ENCODE peak calls at places on chromosomes 5 and 9, in six cellular contexts. Z is SJSA1; N is upper lobe of right lung; T is neuronal stem cell; Q is CD4-positive, alpha-beta memory T cell; Y is left lung. U is an unnamed sample. For H3K4me1 and H3K27me3, the result is how much of the 10 kb centered on the place peaks cover.

GRCh38 chr5:72760259-72760658 is 56.2 kb upstream of the TNPO1 start:
- DNase-seq in Z (no peak), N (no peak), T (no peak), Q (no peak), Y (no peak), U (no peak)

GRCh38 chr5:83509535-83509934 is 38.0 kb downstream of the VCAN start:
- DNase-seq in Z (no peak), N (no peak), T (no peak), Q (no peak), Y (peak), U (peak)

GRCh38 chr5:33721491-33722245 is 170.1 kb downstream of the ADAMTS12 start:
- DNase-seq in Z (no peak), N (no peak), T (no peak), Q (no peak), Y (no peak), U (no peak)

GRCh38 chr5:56060276-56061110 is 65.7 kb upstream of the IL6ST start:
- DNase-seq in Z (no peak), N (no peak), T (no peak), Q (peak), Y (no peak), U (no peak)

GRCh38 chr5:181189363-181189961 is 15.5 kb downstream of the TRIM7 start:
- DNase-seq in Z (peak), N (peak), T (no peak), Q (peak), Y (no peak), U (peak)

GRCh38 chr9:16033921-16034320 is 481.1 kb downstream of the CCDC171 start:
- DNase-seq in Z (no peak), N (no peak), T (no peak), Q (no peak), Y (no peak), U (no peak)

GRCh38 chr9:88628114-88628513 is 93.1 kb downstream of the NXNL2 start:
- DNase-seq in Z (no peak), N (no peak), T (no peak), Q (no peak), Y (no peak), U (no peak)

GRCh38 chr9:134783699-134784039 is 96.9 kb upstream of the FCN2 start:
- DNase-seq in Z (no peak), N (no peak), T (no peak), Q (no peak), Y (peak), U (no peak)

GRCh38 chr5:32044904-32045303 is 129.2 kb downstream of the GOLPH3 start:
- DNase-seq in Z (no peak), N (no peak), T (no peak), Q (no peak), Y (no peak), U (no peak)

GRCh38 chr5:23289162-23289561 is 218.2 kb upstream of the PRDM9 start:
- DNase-seq in Z (no peak), N (no peak), T (no peak), Q (no peak), Y (no peak), U (no peak)

GRCh38 chr9:106701611-106702010 is 161.4 kb upstream of the ZNF462 start:
- DNase-seq in Z (no peak), N (no peak), T (no peak), Q (no peak), Y (no peak), U (no peak)

GRCh38 chr5:172731286-172732073 is 39.5 kb downstream of the DUSP1 start:
- DNase-seq in Z (no peak), N (peak), T (no peak), Q (no peak), Y (peak), U (no peak)

GRCh38 chr5:31935702-31936347 is 238.3 kb downstream of the GOLPH3 start:
- DNase-seq in Z (no peak), N (no peak), T (no peak), Q (no peak), Y (peak), U (peak)

GRCh38 chr9:82682431-82682830 is 380.5 kb downstream of the RASEF start:
- DNase-seq in Z (no peak), N (no peak), T (no peak), Q (no peak), Y (no peak), U (no peak)

GRCh38 chr5:136424835-136425694 is 59.7 kb upstream of the TRPC7 start:
- DNase-seq in Z (peak), N (peak), T (peak), Q (peak), Y (peak), U (peak)

GRCh38 chr5:171308453-171309275 is at the start of gene TLX3:
- DNase-seq in Z (no peak), N (peak), T (no peak), Q (no peak), Y (no peak), U (no peak)

GRCh38 chr5:112784726-112785125 is 47.0 kb downstream of the APC start:
- DNase-seq in Z (no peak), N (no peak), T (no peak), Q (no peak), Y (no peak), U (no peak)

GRCh38 chr9:86720893-86721698 is 226.2 kb downstream of the GAS1 start:
- DNase-seq in Z (no peak), N (no peak), T (no peak), Q (no peak), Y (no peak), U (no peak)

GRCh38 chr5:60740322-60740721 is 40.4 kb upstream of the DEPDC1B start:
- DNase-seq in Z (no peak), N (no peak), T (no peak), Q (no peak), Y (no peak), U (no peak)

GRCh38 chr5:73103885-73104284 is 16.5 kb upstream of the TMEM171 start:
- DNase-seq in Z (no peak), N (no peak), T (no peak), Q (no peak), Y (no peak), U (no peak)

GRCh38 chr9:72946821-72947220 is 6.0 kb downstream of the ALDH1A1 start:
- DNase-seq in Z (no peak), N (no peak), T (no peak), Q (no peak), Y (no peak), U (no peak)

GRCh38 chr9:72951043-72951442 is 1.8 kb downstream of the ALDH1A1 start:
- DNase-seq in Z (no peak), N (no peak), T (no peak), Q (no peak), Y (no peak), U (no peak)

GRCh38 chr9:72949918-72950325 is 2.9 kb downstream of the ALDH1A1 start:
- DNase-seq in Z (no peak), N (no peak), T (no peak), Q (no peak), Y (no peak), U (no peak)

GRCh38 chr9:72947987-72948465 is 4.8 kb downstream of the ALDH1A1 start:
- DNase-seq in Z (no peak), N (no peak), T (no peak), Q (no peak), Y (no peak), U (no peak)

GRCh38 chr9:72948906-72949582 is 3.8 kb downstream of the ALDH1A1 start:
- DNase-seq in Z (no peak), N (no peak), T (no peak), Q (no peak), Y (no peak), U (no peak)
- H3K4me3 ChIP-seq in Z (no peak), N (peak), T (no peak), Q (no peak), Y (no peak), U (no peak)

GRCh38 chr5:141878771-141879759 is 855 bp upstream of the PCDH1 start:
- DNase-seq in Z (peak), N (peak), T (peak), Q (peak), Y (peak), U (peak)
- H3K4me1 ChIP-seq in Z (under half), N (under half), T (half or more), Q (under half), Y (under half), U (under half)

GRCh38 chr9:18379073-18379811 is 94.7 kb upstream of the ADAMTSL1 start:
- DNase-seq in Z (no peak), N (no peak), T (no peak), Q (no peak), Y (no peak), U (no peak)
- H3K27me3 ChIP-seq in Z (under half), N (under half), T (under half), Q (under half), Y (under half), U (under half)

DNA sequence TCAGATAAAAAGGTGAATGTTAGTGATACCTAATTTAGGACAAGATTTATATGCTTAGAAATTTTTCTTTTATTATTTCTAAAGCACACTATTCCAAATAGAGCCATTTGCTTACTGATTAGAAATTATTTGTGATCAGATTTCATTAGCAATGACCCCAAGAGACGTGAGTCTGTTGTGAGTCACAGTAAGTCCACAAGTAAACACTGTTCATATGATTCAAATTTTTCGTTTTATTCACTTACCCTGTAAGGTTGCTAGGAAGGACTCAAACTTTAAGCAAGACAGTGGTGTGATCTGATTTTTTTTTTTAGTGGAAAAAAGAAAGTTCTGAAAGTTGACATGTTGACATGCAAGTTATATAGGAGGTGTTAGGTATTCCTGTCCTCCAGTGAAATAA is 1.2 kb downstream of the CARD6 start:
- DNase-seq in Z (no peak), N (no peak), T (no peak), Q (no peak), Y (no peak), U (no peak)
- H3K4me3 ChIP-seq in Z (peak), N (peak), T (no peak), Q (no peak), Y (peak), U (no peak)

GRCh38 chr5:10228288-10228687 is 21.4 kb downstream of the ATPSCKMT start:
- DNase-seq in Z (no peak), N (no peak), T (no peak), Q (no peak), Y (no peak), U (no peak)
- H3K4me1 ChIP-seq in Z (half or more), N (under half), T (under half), Q (under half), Y (under half), U (under half)

GRCh38 chr5:54362434-54362833 is 52.1 kb upstream of the ARL15 start:
- DNase-seq in Z (no peak), N (no peak), T (no peak), Q (no peak), Y (no peak), U (no peak)
- H3K27me3 ChIP-seq in Z (under half), N (under half), T (under half), Q (under half), Y (under half), U (under half)

DNA sequence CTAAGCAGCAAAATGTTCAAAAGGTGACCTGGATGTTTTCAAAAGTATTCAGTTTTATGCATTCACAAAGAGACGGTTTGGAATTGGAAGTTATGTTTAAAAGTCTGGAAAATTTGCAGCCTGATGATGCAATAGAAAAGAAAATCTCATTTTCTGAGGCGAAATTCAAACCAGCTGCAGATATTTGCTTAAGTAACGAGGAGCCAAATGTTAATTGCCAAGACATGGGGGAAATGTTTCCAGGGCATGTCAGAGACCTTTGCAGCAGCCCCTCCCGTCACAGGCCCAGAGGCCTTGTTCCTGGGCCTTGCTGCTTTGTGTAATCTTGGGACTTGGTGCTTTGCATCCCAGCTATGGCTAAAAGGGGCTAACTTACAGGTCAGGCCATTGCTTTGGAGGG is 228.2 kb downstream of the MAN2A1 start:
- DNase-seq in Z (no peak), N (no peak), T (no peak), Q (no peak), Y (no peak), U (no peak)
- H3K4me3 ChIP-seq in Z (no peak), N (no peak), T (no peak), Q (no peak), Y (no peak), U (no peak)

GRCh38 chr5:80109549-80110478 is 74.7 kb downstream of the THBS4 start:
- DNase-seq in Z (no peak), N (no peak), T (no peak), Q (no peak), Y (no peak), U (peak)

GRCh38 chr5:80101993-80102392 is 66.8 kb downstream of the THBS4 start:
- DNase-seq in Z (no peak), N (no peak), T (no peak), Q (no peak), Y (no peak), U (no peak)

GRCh38 chr5:80103375-80103774 is 68.2 kb downstream of the THBS4 start:
- DNase-seq in Z (no peak), N (no peak), T (no peak), Q (no peak), Y (no peak), U (no peak)

DNA sequence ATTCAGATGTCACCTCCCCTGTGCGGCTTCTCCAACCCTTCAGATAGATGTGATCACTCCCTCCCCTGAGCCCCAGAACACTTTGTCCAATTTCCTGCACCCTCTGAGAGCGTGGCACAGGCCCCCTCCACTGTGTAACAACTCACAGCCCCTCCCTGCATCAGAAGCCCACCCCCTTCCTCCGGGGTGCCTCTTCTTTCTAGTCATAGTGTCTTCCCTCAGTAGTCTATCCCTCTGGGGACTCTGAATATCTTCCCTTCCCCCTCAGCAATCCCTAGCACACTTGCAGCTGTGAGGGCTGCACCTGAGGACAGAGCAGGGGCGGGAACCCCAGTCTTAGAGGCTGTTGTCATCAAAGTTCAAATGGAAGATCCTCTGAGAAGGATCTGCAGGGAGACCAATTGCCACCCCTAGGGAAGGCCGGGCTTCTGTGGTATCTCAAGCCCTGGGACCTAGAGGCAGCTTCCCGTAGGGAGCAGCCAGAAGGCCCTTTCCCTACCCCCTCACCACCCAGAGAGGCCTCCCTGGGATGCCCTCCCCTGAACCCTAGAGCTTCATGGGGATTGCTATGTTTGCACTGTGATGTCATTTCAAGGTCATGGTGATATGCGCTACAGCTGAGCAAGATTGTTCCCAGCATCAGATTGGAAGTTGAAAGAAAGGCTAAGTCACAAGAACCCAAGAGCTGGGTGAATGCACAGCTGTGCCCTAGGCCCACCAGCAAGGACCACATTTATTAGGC is 70.7 kb downstream of the THBS4 start:
- DNase-seq in Z (no peak), N (no peak), T (no peak), Q (no peak), Y (no peak), U (no peak)
- H3K4me1 ChIP-seq in Z (under half), N (under half), T (under half), Q (under half), Y (under half), U (under half)